ENCODE peak calls at places on chromosomes 5 and 9, in six cellular contexts. N is heart left ventricle, W is brain microvascular endothelial cell, F is body of pancreas, L is left lung, C is left ventricle myocardium inferior. B is an unnamed sample.

GRCh38 chr5:67636091-67636490 is 439.5 kb upstream of the CD180 start:
- DNase-seq in L (no peak), N (peak; percentile 42), F (peak; percentile 8), C (peak; percentile 83), W (no peak), B (no peak)

GRCh38 chr5:57094753-57095683 is 78.8 kb upstream of the GPBP1 start:
- DNase-seq in F (no peak), N (no peak), C (no peak), L (no peak), W (peak; percentile 4), B (no peak)

GRCh38 chr5:59648949-59649921 is 244.3 kb downstream of the PDE4D start:
- DNase-seq in W (peak; percentile 88), C (no peak), F (peak; percentile 36), L (no peak), N (no peak), B (no peak)

GRCh38 chr5:53819482-53819881 is 259.0 kb downstream of the NDUFS4 start:
- DNase-seq in W (no peak), F (no peak), N (no peak), C (no peak), L (no peak), B (no peak)

GRCh38 chr9:81417299-81417675 is 272.1 kb downstream of the TLE1 start:
- DNase-seq in N (no peak), L (no peak), F (no peak), W (no peak), C (no peak), B (no peak)

GRCh38 chr5:14077501-14077900 is 65.6 kb upstream of the TRIO start:
- DNase-seq in C (no peak), F (no peak), L (no peak), W (no peak), N (no peak), B (no peak)

GRCh38 chr9:5425006-5425628 is 12.6 kb downstream of the PLGRKT start:
- DNase-seq in F (no peak), L (no peak), W (no peak), C (no peak), N (no peak), B (no peak)

GRCh38 chr5:2012885-2013284 is 130.2 kb upstream of the IRX4 start:
- DNase-seq in L (no peak), N (no peak), C (no peak), W (no peak), F (no peak), B (no peak)

GRCh38 chr9:126114850-126115460 is 211.7 kb upstream of the MVB12B start:
- DNase-seq in C (no peak), W (no peak), L (no peak), N (no peak), F (no peak), B (peak; percentile 79)

GRCh38 chr9:133855802-133856592 is 117.8 kb upstream of the SARDH start:
- DNase-seq in W (peak; percentile 85), L (peak; percentile 75), F (peak; percentile 91), N (peak; percentile 53), C (no peak), B (no peak)

GRCh38 chr5:130836729-130837660 is 328.1 kb downstream of the HINT1 start:
- DNase-seq in N (no peak), F (no peak), C (no peak), W (no peak), L (no peak), B (no peak)

GRCh38 chr5:167934561-167934971 is 356.9 kb upstream of the WWC1 start:
- DNase-seq in F (no peak), L (no peak), C (peak; percentile 84), N (peak; percentile 80), W (no peak), B (no peak)

GRCh38 chr5:179168636-179169035 is 108.5 kb downstream of the ZNF354C start:
- DNase-seq in C (no peak), L (no peak), W (no peak), F (no peak), N (no peak), B (no peak)

GRCh38 chr5:91306497-91306896 is 76.6 kb downstream of the ARRDC3 start:
- DNase-seq in C (no peak), N (no peak), L (no peak), F (peak; percentile 30), W (no peak), B (no peak)

GRCh38 chr5:33174376-33174775 is 266.4 kb upstream of the TARS1 start:
- DNase-seq in C (no peak), W (no peak), N (no peak), F (no peak), L (no peak), B (no peak)

GRCh38 chr5:179406031-179406681 is 60.9 kb upstream of the ADAMTS2 start:
- DNase-seq in C (no peak), F (peak; percentile 37), W (peak; percentile 27), L (peak; percentile 50), N (no peak), B (peak; percentile 89)

GRCh38 chr9:131337131-131337848 is 47.8 kb downstream of the PLPP7 start:
- DNase-seq in W (no peak), F (no peak), C (peak; percentile 3), L (no peak), N (no peak), B (no peak)

GRCh38 chr9:76321185-76321828 is 72.9 kb downstream of the RFK start:
- DNase-seq in N (no peak), F (no peak), C (no peak), W (peak; percentile 87), L (no peak), B (no peak)

GRCh38 chr9:89477395-89477794 is 20.5 kb downstream of the SEMA4D start:
- DNase-seq in W (no peak), C (no peak), N (no peak), F (no peak), L (no peak), B (no peak)

GRCh38 chr9:19409406-19410194 is 791 bp downstream of the ACER2 start:
- DNase-seq in W (no peak), C (peak; percentile 58), L (no peak), N (peak; percentile 77), F (peak; percentile 57), B (no peak)

GRCh38 chr5:154276932-154277331 is 86.4 kb downstream of the GALNT10 start:
- DNase-seq in N (peak; percentile 44), L (no peak), W (peak; percentile 88), F (peak; percentile 45), C (peak; percentile 65), B (peak; percentile 78)

GRCh38 chr5:36158144-36158543 is 6.2 kb downstream of the SKP2 start:
- DNase-seq in C (no peak), W (no peak), L (no peak), N (no peak), F (no peak), B (no peak)

GRCh38 chr9:100884518-100884917 is 144.0 kb upstream of the PLPPR1 start:
- DNase-seq in L (no peak), F (no peak), C (no peak), W (no peak), N (no peak), B (no peak)

GRCh38 chr5:135242496-135243193 is 156.4 kb downstream of the MACROH2A1 start:
- DNase-seq in N (peak; percentile 24), C (peak; percentile 38), F (no peak), W (no peak), L (no peak), B (peak; percentile 92)

GRCh38 chr5:138351056-138351455 is 1.4 kb upstream of the KDM3B start:
- DNase-seq in F (no peak), L (no peak), W (peak; percentile 81), C (no peak), N (no peak), B (no peak)

GRCh38 chr5:73540192-73540591 is 25.2 kb downstream of the ANKRA2 start:
- DNase-seq in N (no peak), F (no peak), L (no peak), W (peak; percentile 69), C (no peak), B (no peak)

GRCh38 chr9:4630836-4631235 is 31.3 kb upstream of the PLPP6 start:
- DNase-seq in F (no peak), W (peak; percentile 7), N (no peak), C (no peak), L (no peak), B (no peak)

GRCh38 chr5:36744678-36745659 is 131.6 kb upstream of the NIPBL start:
- DNase-seq in W (peak; percentile 28), F (peak; percentile 95), L (peak; percentile 89), C (peak; percentile 58), N (peak; percentile 51), B (no peak)

GRCh38 chr5:178231736-178232123 is 872 bp downstream of the PHYKPL start:
- DNase-seq in L (no peak), N (no peak), C (no peak), W (no peak), F (no peak), B (no peak)

DNA sequence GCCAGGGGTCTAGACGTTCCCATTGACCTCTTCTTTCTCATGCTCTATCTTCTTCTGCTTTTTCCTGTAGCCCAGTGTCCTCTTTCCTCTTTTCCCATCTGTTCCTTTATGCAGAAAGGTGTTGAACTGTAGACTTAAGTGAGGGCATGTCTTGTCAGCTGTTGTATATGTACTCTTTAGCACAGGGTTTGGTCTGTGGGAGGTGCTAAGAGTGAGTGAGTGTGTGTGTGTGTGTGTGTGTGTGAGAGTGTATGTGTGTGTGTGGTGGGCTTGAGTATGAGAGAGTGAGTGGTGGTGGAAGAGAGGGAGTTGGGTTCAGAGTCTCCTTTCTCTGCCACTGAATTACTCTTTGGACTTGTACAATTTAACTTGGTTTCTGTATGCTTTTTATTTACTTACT is 10.3 kb upstream of the ROPN1L start:
- DNase-seq in N (no peak), W (no peak), C (no peak), L (no peak), F (no peak), B (no peak)
- H3K36me3 ChIP-seq in N (no peaks in the 10 kb centered on the region), W (peaks cover 46% of the 10 kb centered on the region), C (peaks cover 92% of the 10 kb centered on the region), L (peaks cover 84% of the 10 kb centered on the region), F (peaks cover 5% of the 10 kb centered on the region), B (peaks cover 65% of the 10 kb centered on the region)

DNA sequence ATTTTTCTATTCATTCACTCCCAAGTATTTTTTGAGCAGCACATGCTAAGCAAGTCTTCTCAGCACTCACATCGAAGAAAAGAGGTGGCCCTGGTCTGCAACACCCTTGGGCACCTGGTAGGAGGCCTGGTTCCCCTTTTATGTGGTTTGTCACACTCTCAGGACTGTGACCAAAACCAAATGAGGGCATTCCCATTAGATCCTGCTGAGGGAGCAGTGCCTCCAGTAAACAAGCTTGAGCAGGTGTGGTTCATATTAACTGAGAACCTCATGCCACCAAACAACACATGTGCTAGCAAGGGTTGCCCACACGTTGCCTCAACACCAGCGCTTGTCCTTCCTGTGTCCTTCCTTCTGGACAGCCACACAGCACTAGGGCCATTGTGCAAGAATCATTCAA is 26.9 kb upstream of the SYK start:
- DNase-seq in F (no peak), L (no peak), C (no peak), N (no peak), W (no peak), B (no peak)
- TF ChIP-seq CTCF in F (no peak), L (no peak), C (no peak), N (no peak), W (no peak), B (no peak)

DNA sequence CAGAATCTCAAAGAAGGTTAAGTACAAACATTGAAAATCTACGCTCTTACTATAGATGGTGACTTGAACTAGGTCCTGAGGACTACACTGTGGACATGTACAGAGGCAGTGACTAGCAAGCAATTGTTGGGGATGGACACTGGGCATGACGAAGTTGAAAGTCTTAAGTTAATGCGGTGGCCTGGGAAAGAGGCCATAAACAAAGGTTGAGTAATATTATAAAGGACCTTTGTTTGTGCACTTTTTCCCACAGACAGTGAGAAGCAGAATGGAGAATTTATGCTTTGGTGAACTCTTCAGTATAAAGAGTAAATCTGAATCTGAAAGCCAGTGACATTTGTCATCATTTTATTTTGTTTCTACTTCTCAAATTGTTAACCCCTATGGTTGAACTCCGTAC is 15.3 kb downstream of the ALDH1A1 start:
- DNase-seq in F (peak; percentile 38), L (no peak), C (no peak), N (no peak), W (no peak), B (no peak)
- H3K36me3 ChIP-seq in F (no peaks in the 10 kb centered on the region), L (peaks cover 5% of the 10 kb centered on the region), C (no peaks in the 10 kb centered on the region), N (no peaks in the 10 kb centered on the region), W (no peaks in the 10 kb centered on the region), B (no peaks in the 10 kb centered on the region)

GRCh38 chr5:110267714-110268113 is 458.8 kb downstream of the TMEM232 start:
- DNase-seq in W (no peak), C (no peak), N (no peak), F (no peak), L (no peak), B (no peak)
- TF ChIP-seq CTCF in W (no peak), C (no peak), N (no peak), F (no peak), L (no peak), B (no peak)

B was measured in esophagus muscularis mucosa.